ENCODE peak calls at places on chromosome 6, in nine cellular contexts. O is fibroblast of pulmonary artery, S is uterus, W is esophagus squamous epithelium, H is fibroblast of mammary gland, N is hepatocyte, M is adrenal gland, Y is astrocyte of the cerebellum, V is fibroblast of lung. T is an unnamed sample.
A peak's percentile ranks its signal among the peaks of the same experiment; 100 is the strongest.

GRCh38 chr6:25777031-25777430 is 22.5 kb downstream of the SLC17A4 start:
- DNase-seq in Y (no peak), N (no peak), M (no peak), O (no peak), V (no peak), H (no peak), S (no peak), W (no peak), T (no peak)

GRCh38 chr6:27452496-27452897 is 20.4 kb downstream of the ZNF184 start:
- DNase-seq in W (no peak), S (no peak), M (no peak), O (peak; percentile 17), Y (no peak), H (peak; percentile 24), N (no peak), V (peak; percentile 21), T (peak; percentile 16)

GRCh38 chr6:2578729-2579128 is 172.0 kb downstream of the MYLK4 start:
- DNase-seq in O (peak; percentile 61), M (no peak), Y (no peak), S (no peak), V (peak; percentile 69), H (peak; percentile 26), W (no peak), N (no peak), T (no peak)

GRCh38 chr6:157150076-157150475 is 173.2 kb downstream of the TMEM242 start:
- DNase-seq in H (peak; percentile 78), M (no peak), W (no peak), V (peak; percentile 93), N (no peak), Y (peak; percentile 85), S (no peak), O (peak; percentile 61), T (no peak)

GRCh38 chr6:138089325-138089724 is 17.9 kb downstream of the PERP start:
- DNase-seq in Y (no peak), M (no peak), V (no peak), N (no peak), O (no peak), S (no peak), H (no peak), W (no peak), T (no peak)

GRCh38 chr6:113733386-113733785 is 123.8 kb upstream of the MARCKS start:
- DNase-seq in W (no peak), S (no peak), V (no peak), Y (no peak), M (no peak), H (peak; percentile 51), N (no peak), O (no peak), T (no peak)

GRCh38 chr6:27604986-27605385 is 132.1 kb upstream of the ZNF184 start:
- DNase-seq in H (peak; percentile 53), O (no peak), Y (no peak), N (peak; percentile 14), V (no peak), S (no peak), W (no peak), M (no peak), T (no peak)

GRCh38 chr6:170102582-170103481 is 188.0 kb downstream of the DLL1 start:
- DNase-seq in W (no peak), H (no peak), S (no peak), N (no peak), Y (no peak), M (no peak), V (no peak), O (no peak), T (peak; percentile 77)

GRCh38 chr6:14123331-14124105 is 5.9 kb downstream of the CD83 start:
- DNase-seq in V (no peak), W (no peak), N (no peak), M (no peak), H (no peak), S (no peak), Y (no peak), O (no peak), T (peak; percentile 50)

GRCh38 chr6:169667716-169668115 is 34.1 kb downstream of the WDR27 start:
- DNase-seq in S (no peak), V (no peak), W (no peak), M (no peak), H (no peak), O (no peak), Y (no peak), N (no peak), T (no peak)

DNA sequence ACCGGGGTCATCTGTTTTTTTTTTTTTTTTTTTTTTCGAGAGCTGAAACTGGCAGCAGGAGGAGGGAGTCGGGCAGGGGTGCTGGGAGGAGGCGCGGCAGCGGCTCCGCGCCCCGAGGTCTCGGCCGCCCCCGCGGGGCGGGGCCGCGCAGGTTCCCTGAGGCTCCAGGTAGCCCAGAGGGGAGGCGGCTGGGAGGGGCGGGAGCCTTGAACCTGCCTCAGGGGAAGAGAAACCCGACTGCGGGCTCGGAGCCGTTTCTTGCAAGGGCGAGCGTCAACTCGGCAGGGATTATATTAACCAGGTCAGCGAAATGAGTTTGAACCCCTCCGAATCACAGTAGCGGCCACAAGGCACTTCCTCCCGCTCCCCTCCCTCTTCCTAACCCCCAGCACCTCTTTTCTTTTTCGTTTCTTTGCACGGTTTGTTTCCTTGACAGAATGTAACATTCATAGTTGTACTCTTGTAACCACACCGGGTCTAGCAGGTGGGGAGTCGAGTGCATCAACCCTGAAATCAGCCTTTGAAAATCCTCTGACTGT is 2.0 kb downstream of the MYB start:
- DNase-seq in N (peak; percentile 58), V (no peak), Y (no peak), S (no peak), M (peak; percentile 32), O (no peak), H (no peak), W (no peak), T (peak; percentile 88)
- H3K4me3 ChIP-seq in N (peak overlapping the region; percentile 77), V (peak overlapping the region; percentile 64), Y (peak overlapping the region; percentile 55), S (peak overlapping the region; percentile 47), M (peak overlapping the region; percentile 38), O (peak overlapping the region; percentile 63), H (peak overlapping the region; percentile 47), W (peak overlapping the region; percentile 43), T (peak overlapping the region; percentile 97)

DNA sequence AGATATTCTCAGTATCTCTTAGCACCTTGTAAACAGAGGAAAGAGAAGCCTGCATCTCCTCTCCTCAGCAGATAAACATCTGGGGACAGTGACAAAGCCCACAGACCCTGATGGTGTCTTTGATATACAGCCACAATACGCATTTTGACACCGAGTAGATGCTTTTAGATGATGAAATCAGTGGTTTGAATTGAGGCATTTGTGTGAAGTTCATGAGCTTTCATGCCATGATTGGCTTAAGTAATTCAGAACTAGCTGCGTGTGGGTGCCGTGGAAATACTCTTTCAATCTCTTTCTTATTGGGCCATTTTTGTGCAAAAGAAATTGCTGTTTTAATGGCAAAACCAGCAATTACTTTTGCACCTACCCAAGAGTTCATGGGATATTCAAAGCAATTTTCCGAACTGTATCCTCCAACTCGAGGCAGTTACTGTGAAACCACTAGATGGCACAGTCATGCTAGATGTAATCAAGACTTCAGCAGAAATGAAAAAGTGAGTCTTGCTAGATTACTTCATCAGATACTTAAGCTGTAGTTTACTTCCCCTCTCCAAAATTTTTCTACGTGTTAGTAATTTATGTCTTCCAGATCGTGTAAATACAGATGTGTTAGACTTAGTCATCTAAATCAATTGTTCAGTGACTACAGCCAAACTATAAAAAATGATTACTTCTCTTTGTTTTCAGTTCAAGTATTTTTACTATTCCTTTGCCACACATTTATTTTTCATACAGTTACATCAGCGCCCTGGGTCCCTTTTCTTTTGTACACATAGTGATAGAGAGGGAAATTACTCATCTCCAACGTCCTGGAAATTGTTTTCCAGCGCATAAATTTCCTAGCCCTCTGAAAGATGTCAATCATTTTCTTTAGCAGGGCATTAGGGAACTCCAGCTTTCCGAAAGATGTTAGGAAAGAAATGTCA is 49.4 kb downstream of the IYD start:
- DNase-seq in Y (peak; percentile 81), H (peak; percentile 82), S (peak; percentile 50), W (no peak), M (peak; percentile 27), V (peak; percentile 93), N (peak; percentile 84), O (peak; percentile 88), T (peak; percentile 67)
- TF ChIP-seq CTCF in Y (peak; percentile 82), H (peak; percentile 89), S (peak; percentile 87), W (peak; percentile 64), M (peak; percentile 75), V (peak; percentile 87), N (peak; percentile 95), O (peak; percentile 91), T (peak; percentile 69)

DNA sequence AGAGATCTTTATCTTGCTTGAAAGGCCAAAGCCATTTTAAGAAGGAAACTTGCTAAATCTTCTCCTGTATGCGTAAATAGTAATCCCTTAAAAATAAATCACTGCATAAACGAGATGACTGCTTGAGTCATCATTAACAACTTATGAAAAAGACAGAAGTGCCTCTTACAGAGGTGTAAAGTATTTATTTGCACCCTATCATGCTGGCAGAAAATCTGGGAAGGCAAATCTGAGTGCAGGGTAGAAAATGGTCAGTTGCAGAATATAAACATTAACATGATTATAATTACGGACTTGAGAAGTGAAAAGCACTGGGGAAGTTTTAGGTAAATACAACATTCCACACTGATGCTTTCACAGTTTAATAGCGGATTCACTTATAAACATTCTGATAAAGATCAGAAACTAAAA is 67.5 kb upstream of the FBXO30 start:
- DNase-seq in O (no peak), S (no peak), N (no peak), V (peak; percentile 64), Y (no peak), W (no peak), M (no peak), H (no peak), T (no peak)
- H3K4me3 ChIP-seq in O (no peak overlapping the region), S (no peak overlapping the region), N (no peak overlapping the region), V (no peak overlapping the region), Y (no peak overlapping the region), W (no peak overlapping the region), M (no peak overlapping the region), H (no peak overlapping the region), T (no peak overlapping the region)

GRCh38 chr6:23081701-23082100 is 512.3 kb downstream of the HDGFL1 start:
- DNase-seq in N (no peak), S (no peak), H (peak; percentile 5), M (no peak), V (peak; percentile 18), W (no peak), O (no peak), Y (no peak), T (peak; percentile 4)
- TF ChIP-seq CTCF in N (no peak), S (no peak), H (peak; percentile 37), M (no peak), V (peak; percentile 41), W (no peak), O (peak; percentile 27), Y (peak; percentile 20), T (no peak)

GRCh38 chr6:131197716-131198115 is 62.4 kb downstream of the AKAP7 start:
- DNase-seq in N (no peak), Y (no peak), H (no peak), W (no peak), V (no peak), O (no peak), M (no peak), S (no peak), T (no peak)

DNA sequence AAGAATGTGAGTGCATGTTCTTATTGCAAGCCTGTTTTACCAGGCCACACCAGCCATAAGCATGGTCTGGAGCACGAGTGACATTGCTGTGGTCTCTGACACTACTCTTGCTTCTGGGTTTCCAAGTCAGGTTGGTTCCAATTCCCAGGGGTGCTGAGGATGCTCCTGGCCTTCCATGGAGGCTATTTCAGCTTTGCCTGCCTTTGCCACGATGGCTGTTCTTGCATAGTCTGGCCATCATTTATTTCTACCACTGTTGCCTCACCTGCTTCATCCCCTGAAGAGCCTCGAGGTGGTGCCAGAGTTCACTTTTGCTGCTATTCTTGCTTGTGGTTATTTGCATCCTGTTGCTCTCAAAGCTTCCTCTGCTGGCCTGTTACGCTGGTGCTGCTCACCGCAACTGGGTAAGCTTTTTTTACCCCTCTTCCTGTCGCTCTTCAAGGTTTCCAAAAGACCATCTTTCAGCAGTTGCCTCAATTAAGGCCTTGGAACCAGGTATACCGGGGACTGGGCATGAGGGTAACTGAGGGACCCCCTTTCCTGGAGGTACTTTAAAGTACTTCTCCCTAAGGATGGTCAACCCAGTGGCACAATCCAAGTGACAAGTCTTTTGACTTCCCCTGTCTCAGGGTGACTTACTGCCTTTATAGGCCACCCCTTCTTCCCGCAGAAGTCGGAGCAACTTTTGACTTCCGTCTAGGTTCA is 64.5 kb downstream of the AKAP7 start:
- DNase-seq in M (no peak), V (peak; percentile 65), Y (peak; percentile 70), O (no peak), H (peak; percentile 68), W (no peak), N (peak; percentile 78), S (no peak), T (peak; percentile 80)
- H3K4me3 ChIP-seq in M (no peak overlapping the region), V (no peak overlapping the region), Y (no peak overlapping the region), O (no peak overlapping the region), H (no peak overlapping the region), W (no peak overlapping the region), N (no peak overlapping the region), S (no peak overlapping the region), T (no peak overlapping the region)

T was measured in NB4.